ENCODE peak calls at places on chromosomes 7 and 10, in seven cellular contexts. H, S, E, V, C, M and B are unnamed samples.

GRCh38 chr7:25735674-25736242 is 416.2 kb upstream of the NFE2L3 start:
- DNase-seq in H (no peak), S (no peak), E (no peak), V (no peak), C (no peak), M (no peak), B (no peak)

GRCh38 chr10:103905441-103905840 is 12.5 kb downstream of the STN1 start:
- DNase-seq in H (no peak), S (no peak), E (no peak), V (no peak), C (no peak), M (no peak), B (no peak)

GRCh38 chr10:103053659-103054581 is 135.8 kb downstream of the CNNM2 start:
- DNase-seq in H (peak; percentile 77), S (no peak), E (peak; percentile 95), V (peak; percentile 8), C (peak; percentile 45), M (peak; percentile 20), B (peak; percentile 15)

GRCh38 chr10:110327262-110327914 is 22.7 kb upstream of the SMNDC1 start:
- DNase-seq in H (no peak), S (peak; percentile 36), E (no peak), V (no peak), C (no peak), M (no peak), B (no peak)

GRCh38 chr7:120988591-120989299 is at the start of gene CPED1:
- DNase-seq in H (peak; percentile 56), S (peak; percentile 61), E (peak; percentile 90), V (peak; percentile 93), C (peak; percentile 50), M (peak; percentile 4), B (peak; percentile 10)

GRCh38 chr7:84372155-84372621 is 177.6 kb upstream of the SEMA3A start:
- DNase-seq in H (peak; percentile 64), S (no peak), E (no peak), V (peak; percentile 96), C (no peak), M (no peak), B (no peak)

GRCh38 chr7:27784399-27785053 is 44.6 kb downstream of the TAX1BP1 start:
- DNase-seq in H (peak; percentile 38), S (peak; percentile 87), E (no peak), V (peak; percentile 79), C (no peak), M (no peak), B (no peak)

GRCh38 chr10:93261961-93262610 is 188.4 kb downstream of the CYP26A1 start:
- DNase-seq in H (peak; percentile 28), S (no peak), E (no peak), V (peak; percentile 54), C (no peak), M (no peak), B (no peak)

GRCh38 chr10:14600065-14600464 is 174.6 kb downstream of the FAM107B start:
- DNase-seq in H (no peak), S (no peak), E (no peak), V (no peak), C (no peak), M (no peak), B (no peak)

GRCh38 chr10:99631496-99631895 is 11.3 kb upstream of the SLC25A28 start:
- DNase-seq in H (peak; percentile 37), S (no peak), E (no peak), V (peak; percentile 35), C (no peak), M (no peak), B (no peak)

GRCh38 chr10:52578871-52579405 is 193.6 kb downstream of the MBL2 start:
- DNase-seq in H (no peak), S (no peak), E (no peak), V (peak; percentile 35), C (no peak), M (no peak), B (no peak)

GRCh38 chr10:101291254-101292193 is 62.3 kb upstream of the LBX1 start:
- DNase-seq in H (peak; percentile 57), S (peak; percentile 78), E (peak; percentile 93), V (peak; percentile 31), C (peak; percentile 73), M (no peak), B (peak; percentile 28)

GRCh38 chr7:150451833-150452431 is 1.5 kb downstream of the GIMAP8 start:
- DNase-seq in H (no peak), S (no peak), E (no peak), V (no peak), C (peak; percentile 68), M (no peak), B (no peak)

GRCh38 chr10:53765311-53765710 is 992.7 kb upstream of the MBL2 start:
- DNase-seq in H (no peak), S (no peak), E (no peak), V (no peak), C (no peak), M (no peak), B (no peak)

GRCh38 chr7:142298009-142298408 is 40.2 kb upstream of the PRSS58 start:
- DNase-seq in H (no peak), S (no peak), E (no peak), V (peak; percentile 34), C (no peak), M (no peak), B (no peak)

GRCh38 chr7:36198854-36199266 is 45.8 kb downstream of the EEPD1 start:
- DNase-seq in H (peak; percentile 30), S (no peak), E (no peak), V (no peak), C (no peak), M (no peak), B (no peak)

GRCh38 chr10:124748206-124748605 is 4.0 kb upstream of the FAM53B start:
- DNase-seq in H (no peak), S (no peak), E (no peak), V (no peak), C (no peak), M (no peak), B (no peak)